ENCODE peak calls at places on chromosomes 13 and 19, in eight cellular contexts. Z is iris pigment epithelial cell, C is stromal cell of bone marrow, M is epithelial cell of esophagus, Q is non-pigmented ciliary epithelial cell, A is AG04449, Y is psoas muscle, F is mammary epithelial cell. E is an unnamed sample.

GRCh38 chr13:26095338-26095737 is 43.5 kb upstream of the SHISA2 start:
- DNase-seq in Z (no peak), C (no peak), M (no peak), Q (no peak), A (no peak), Y (no peak), F (no peak), E (no peak)

GRCh38 chr19:46489445-46490272 is 6.0 kb downstream of the PNMA8B start:
- DNase-seq in Z (peak), C (peak), M (peak), Q (no peak), A (no peak), Y (peak), F (no peak), E (no peak)

GRCh38 chr19:2796659-2797266 is 11.5 kb downstream of the THOP1 start:
- DNase-seq in Z (no peak), C (no peak), M (no peak), Q (no peak), A (no peak), Y (no peak), F (no peak), E (no peak)

GRCh38 chr19:2820112-2820702 is 539 bp downstream of the ZNF554 start:
- DNase-seq in Z (no peak), C (no peak), M (no peak), Q (no peak), A (no peak), Y (no peak), F (no peak), E (no peak)

GRCh38 chr13:25375727-25376358 is 4.1 kb downstream of the ATP8A2 start:
- DNase-seq in Z (peak), C (peak), M (peak), Q (peak), A (peak), Y (no peak), F (peak), E (no peak)

GRCh38 chr13:55815458-55816033 is 1325.2 kb upstream of the PRR20A start:
- DNase-seq in Z (no peak), C (no peak), M (no peak), Q (no peak), A (no peak), Y (no peak), F (no peak), E (no peak)

GRCh38 chr13:67278230-67278629 is 48.1 kb upstream of the PCDH9 start:
- DNase-seq in Z (peak), C (peak), M (no peak), Q (peak), A (no peak), Y (no peak), F (no peak), E (no peak)

GRCh38 chr19:31144471-31144870 is 204.8 kb downstream of the TSHZ3 start:
- DNase-seq in Z (no peak), C (no peak), M (no peak), Q (no peak), A (no peak), Y (no peak), F (no peak), E (no peak)

GRCh38 chr19:7224205-7224833 is 69.9 kb downstream of the INSR start:
- DNase-seq in Z (peak), C (no peak), M (no peak), Q (no peak), A (no peak), Y (no peak), F (no peak), E (no peak)

GRCh38 chr19:7900931-7901330 is 2.7 kb upstream of the MAP2K7 start:
- DNase-seq in Z (no peak), C (no peak), M (peak), Q (no peak), A (no peak), Y (no peak), F (no peak), E (no peak)